ENCODE peak calls at places on chromosomes 7 and 10, in seven cellular contexts. J, V, L, R, K, M and P are unnamed samples.
A peak's percentile ranks its signal among the peaks of the same experiment; 100 is the strongest.

GRCh38 chr10:90701428-90701827 is 156.4 kb downstream of the HTR7 start:
- DNase-seq in J (no peak), V (no peak), L (no peak), R (no peak), K (no peak), M (no peak), P (no peak)

GRCh38 chr10:52688906-52689305 is 83.7 kb downstream of the MBL2 start:
- DNase-seq in J (no peak), V (no peak), L (no peak), R (no peak), K (no peak), M (no peak), P (no peak)

GRCh38 chr7:148650232-148650858 is 48.4 kb upstream of the CUL1 start:
- DNase-seq in J (no peak), V (no peak), L (no peak), R (no peak), K (no peak), M (no peak), P (no peak)

GRCh38 chr7:98283127-98283886 is 1.8 kb downstream of the BRI3 start:
- DNase-seq in J (peak; percentile 85), V (peak; percentile 68), L (no peak), R (no peak), K (peak; percentile 72), M (peak; percentile 55), P (peak; percentile 61)

GRCh38 chr7:45657136-45657889 is 83.1 kb downstream of the ADCY1 start:
- DNase-seq in J (no peak), V (peak; percentile 27), L (no peak), R (no peak), K (peak; percentile 30), M (peak; percentile 9), P (no peak)

GRCh38 chr10:26437637-26438461 is at the start of gene APBB1IP:
- DNase-seq in J (peak; percentile 98), V (peak; percentile 96), L (no peak), R (no peak), K (peak; percentile 91), M (peak; percentile 73), P (peak; percentile 55)

GRCh38 chr10:10878944-10879343 is 138.7 kb upstream of the CELF2 start:
- DNase-seq in J (no peak), V (no peak), L (no peak), R (no peak), K (no peak), M (no peak), P (no peak)

GRCh38 chr10:71696635-71697326 is 22.8 kb downstream of the C10orf105 start:
- DNase-seq in J (peak; percentile 90), V (no peak), L (peak; percentile 76), R (no peak), K (peak; percentile 91), M (peak; percentile 58), P (peak; percentile 71)

GRCh38 chr10:117955171-117955570 is 91.6 kb downstream of the RAB11FIP2 start:
- DNase-seq in J (no peak), V (no peak), L (no peak), R (no peak), K (no peak), M (no peak), P (no peak)

GRCh38 chr7:94648731-94649130 is 7.2 kb downstream of the SGCE start:
- DNase-seq in J (no peak), V (no peak), L (no peak), R (no peak), K (no peak), M (no peak), P (no peak)

GRCh38 chr7:133364959-133365680 is 112.2 kb downstream of the EXOC4 start:
- DNase-seq in J (no peak), V (no peak), L (no peak), R (no peak), K (no peak), M (no peak), P (no peak)

GRCh38 chr10:79059859-79060379 is 8.8 kb upstream of the ZMIZ1 start:
- DNase-seq in J (peak; percentile 33), V (peak; percentile 95), L (no peak), R (peak; percentile 64), K (peak; percentile 44), M (no peak), P (no peak)

GRCh38 chr10:50392966-50393718 is 141.8 kb upstream of the ASAH2 start:
- DNase-seq in J (no peak), V (no peak), L (peak; percentile 15), R (no peak), K (no peak), M (no peak), P (no peak)

GRCh38 chr7:42692609-42693008 is 219.3 kb downstream of the C7orf25 start:
- DNase-seq in J (no peak), V (no peak), L (no peak), R (no peak), K (no peak), M (no peak), P (no peak)

GRCh38 chr7:150909192-150909591 is 56.9 kb downstream of the AOC1 start:
- DNase-seq in J (no peak), V (no peak), L (no peak), R (no peak), K (peak; percentile 61), M (no peak), P (no peak)

DNA sequence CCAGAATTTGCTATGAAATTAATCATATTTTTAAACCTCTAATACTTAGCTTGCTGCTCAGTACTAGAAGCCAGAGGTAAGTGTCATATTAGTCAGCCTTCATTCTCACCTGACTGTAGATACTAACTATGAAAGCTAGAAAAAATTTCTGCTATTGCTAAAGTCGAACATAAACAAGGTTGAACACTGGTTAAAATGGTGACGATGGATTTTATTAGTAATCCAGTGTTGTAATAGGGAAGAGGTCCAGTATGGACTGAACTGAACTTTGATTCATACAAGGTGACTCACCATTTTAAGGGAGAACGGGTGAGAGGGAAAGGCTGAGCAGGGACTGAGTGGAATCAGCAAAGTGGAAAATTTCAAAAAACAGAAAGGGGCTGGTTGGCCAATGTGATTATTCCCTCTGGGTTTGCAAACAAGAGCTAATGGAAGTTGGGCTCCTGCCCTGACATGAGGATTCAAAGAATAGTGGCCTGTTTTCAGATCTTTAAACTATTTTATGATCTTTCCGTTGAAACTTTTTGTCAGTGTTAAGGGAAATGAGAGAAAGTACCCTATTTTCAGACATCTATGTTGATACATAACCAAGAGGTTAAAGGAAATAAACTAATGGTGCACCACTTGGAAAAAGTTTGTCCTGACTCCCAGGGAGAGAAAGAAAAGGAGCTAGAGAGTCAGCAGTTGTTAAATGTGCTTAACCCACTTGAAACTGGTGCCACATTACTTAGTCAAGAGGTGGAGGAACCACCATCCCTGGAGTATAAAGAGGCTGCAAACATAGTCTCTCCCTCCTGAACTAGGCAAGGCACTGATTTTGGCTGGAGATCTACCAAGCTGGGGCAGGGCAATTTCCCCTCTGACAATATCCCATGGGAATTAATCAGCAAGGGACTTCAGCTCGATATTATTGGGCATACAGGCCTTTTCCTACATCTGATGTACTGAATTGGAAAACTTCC is 15.3 kb upstream of the AKR1C1 start:
- DNase-seq in J (no peak), V (peak; percentile 72), L (peak; percentile 92), R (peak; percentile 5), K (peak; percentile 55), M (peak; percentile 30), P (peak; percentile 69)
- TF ChIP-seq POLR2A in J (no peak), V (peak; percentile 70), L (no peak), R (no peak), K (no peak), M (no peak), P (no peak)

GRCh38 chr10:113061054-113061430 is 111.0 kb downstream of the TCF7L2 start:
- DNase-seq in J (no peak), V (no peak), L (no peak), R (no peak), K (no peak), M (no peak), P (no peak)

GRCh38 chr10:113058175-113058961 is 108.3 kb downstream of the TCF7L2 start:
- DNase-seq in J (no peak), V (no peak), L (no peak), R (no peak), K (no peak), M (no peak), P (no peak)

GRCh38 chr10:113062977-113063967 is 113.2 kb downstream of the TCF7L2 start:
- DNase-seq in J (no peak), V (no peak), L (no peak), R (no peak), K (no peak), M (no peak), P (no peak)

GRCh38 chr10:113059001-113059780 is 109.1 kb downstream of the TCF7L2 start:
- DNase-seq in J (no peak), V (no peak), L (no peak), R (no peak), K (no peak), M (no peak), P (no peak)

GRCh38 chr10:113060221-113061053 is 110.4 kb downstream of the TCF7L2 start:
- DNase-seq in J (no peak), V (no peak), L (no peak), R (no peak), K (no peak), M (peak; percentile 53), P (peak; percentile 56)
- H3K4me1 ChIP-seq in J (no peaks in the 10 kb centered on the region), V (peaks cover 42% of the 10 kb centered on the region), L (peaks cover 81% of the 10 kb centered on the region), R (peaks cover 6% of the 10 kb centered on the region), K (peaks cover 13% of the 10 kb centered on the region), M (peaks cover 51% of the 10 kb centered on the region), P (peaks cover 34% of the 10 kb centered on the region)

DNA sequence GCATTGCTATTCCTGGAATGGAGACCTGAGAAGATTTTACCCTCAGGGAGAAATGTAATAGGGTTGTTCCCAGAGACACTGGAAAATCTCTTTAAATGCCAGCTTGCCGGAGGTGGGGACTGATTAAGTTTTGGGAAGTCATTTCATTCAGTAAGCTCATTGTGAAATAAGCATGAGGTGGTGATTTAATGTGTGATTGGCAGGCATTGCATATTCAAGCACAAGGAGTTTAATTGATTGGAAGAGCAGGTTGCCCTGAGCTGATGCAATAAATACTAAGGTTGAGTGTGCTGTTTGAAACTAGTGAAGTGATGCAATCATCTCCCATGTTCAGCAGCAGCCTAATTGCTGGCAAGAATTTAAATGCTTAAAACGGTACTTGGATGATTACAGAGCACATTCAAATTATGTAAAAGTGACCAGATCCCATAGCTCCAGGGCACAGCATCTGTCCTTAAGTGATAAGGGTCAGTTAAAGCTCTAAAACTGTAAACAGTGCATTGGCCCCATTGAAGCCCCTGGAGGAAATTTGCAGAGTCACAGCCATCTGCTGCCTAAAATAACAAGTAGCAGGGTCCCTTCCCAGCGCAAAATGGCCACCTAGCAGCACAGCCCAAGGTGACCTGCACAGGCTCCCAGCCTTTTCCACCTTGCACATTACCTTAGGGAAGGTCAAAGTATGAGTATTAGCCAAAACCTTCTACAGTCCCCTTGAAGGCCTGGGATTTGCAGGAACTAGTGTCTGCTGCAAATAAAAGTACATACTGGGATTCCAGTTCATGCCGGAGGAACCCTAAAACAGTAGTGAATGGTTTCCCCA is 92.1 kb downstream of the CCDC71L start:
- DNase-seq in J (no peak), V (peak; percentile 59), L (no peak), R (peak; percentile 34), K (no peak), M (no peak), P (no peak)
- TF ChIP-seq POLR2A in J (no peak), V (peak; percentile 52), L (no peak), R (no peak), K (no peak), M (no peak), P (no peak)

DNA sequence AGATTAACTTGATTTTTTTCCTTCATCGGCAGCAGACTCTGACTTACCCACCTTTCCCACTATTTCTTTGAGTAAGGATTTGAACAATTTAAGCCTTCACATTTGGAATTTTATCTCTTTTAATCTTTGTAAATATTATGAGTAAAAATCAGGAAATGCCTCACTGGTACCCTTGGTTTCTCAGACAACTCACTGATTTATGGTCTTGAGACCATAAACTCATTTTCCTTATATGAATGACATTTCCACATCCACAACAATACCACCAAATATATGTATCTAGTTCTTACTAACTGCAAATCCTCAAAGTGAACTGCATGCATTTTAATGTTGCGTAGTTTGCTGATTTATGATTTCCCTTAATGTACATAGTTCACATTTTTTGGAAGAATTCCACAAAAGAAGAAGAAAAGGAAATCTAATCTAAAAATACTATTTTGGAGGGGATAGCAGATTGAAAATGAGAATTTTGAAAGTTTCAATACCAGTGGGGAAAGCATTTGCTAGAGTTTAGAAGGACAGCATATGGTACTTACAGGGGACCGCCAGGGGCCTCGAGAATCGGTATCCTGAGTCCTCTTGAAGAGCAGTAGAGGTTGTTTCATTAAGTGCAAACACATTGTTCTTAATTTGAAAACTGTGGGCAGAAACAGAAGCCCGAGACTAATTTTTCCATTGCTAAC is 963.8 kb downstream of the GATA3 start:
- DNase-seq in J (no peak), V (no peak), L (no peak), R (no peak), K (no peak), M (no peak), P (no peak)
- H3K4me1 ChIP-seq in J (no peaks in the 10 kb centered on the region), V (no peaks in the 10 kb centered on the region), L (no peaks in the 10 kb centered on the region), R (no peaks in the 10 kb centered on the region), K (no peaks in the 10 kb centered on the region), M (no peaks in the 10 kb centered on the region), P (no peaks in the 10 kb centered on the region)